ENCODE peak calls at places on chromosomes 13 and 19, in five cellular contexts. L is epithelial cell of proximal tubule, A is Calu3, B is osteocyte, R is retinal pigment epithelial cell. P is an unnamed sample.

GRCh38 chr13:50809133-50810090 is 34.1 kb downstream of the DLEU7 start:
- DNase-seq in L (no peak), A (no peak), B (no peak), R (no peak), P (no peak)

GRCh38 chr13:50450279-50450678 is 393.2 kb downstream of the DLEU7 start:
- DNase-seq in R (no peak), L (peak; percentile 88), B (no peak), A (no peak), P (no peak)

GRCh38 chr13:89380101-89380500 is 1708.9 kb downstream of the SLITRK5 start:
- DNase-seq in R (peak; percentile 13), L (peak; percentile 79), B (no peak), A (peak; percentile 45), P (no peak)

GRCh38 chr19:38003427-38004099 is 96.6 kb downstream of the SIPA1L3 start:
- DNase-seq in A (peak; percentile 50), L (peak; percentile 90), R (no peak), B (peak; percentile 89), P (no peak)

GRCh38 chr13:43110036-43110435 is 86.7 kb downstream of the DNAJC15 start:
- DNase-seq in R (no peak), A (no peak), B (no peak), L (no peak), P (no peak)

GRCh38 chr19:54162241-54162805 is 2.8 kb upstream of the LENG1 start:
- DNase-seq in B (no peak), R (no peak), A (no peak), L (no peak), P (no peak)

GRCh38 chr13:23621316-23621645 is 51.1 kb downstream of the TNFRSF19 start:
- DNase-seq in B (no peak), L (peak; percentile 97), A (peak; percentile 35), R (peak; percentile 84), P (no peak)

GRCh38 chr13:100454876-100455275 is 133.7 kb downstream of the GGACT start:
- DNase-seq in L (no peak), A (peak; percentile 3), B (no peak), R (no peak), P (no peak)

GRCh38 chr13:20090349-20090748 is 70.5 kb downstream of the GJA3 start:
- DNase-seq in R (no peak), B (no peak), A (no peak), L (no peak), P (no peak)

GRCh38 chr19:1009043-1009975 is 9.1 kb downstream of the GRIN3B start:
- DNase-seq in B (no peak), R (no peak), L (no peak), A (no peak), P (no peak)

GRCh38 chr13:75581874-75582640 is 32.5 kb downstream of the UCHL3 start:
- DNase-seq in L (no peak), B (no peak), A (no peak), R (peak; percentile 39), P (no peak)

GRCh38 chr13:107743983-107744382 is 471.4 kb downstream of the LIG4 start:
- DNase-seq in L (no peak), R (peak; percentile 74), A (no peak), B (no peak), P (no peak)

GRCh38 chr13:110756268-110756667 is 42.8 kb downstream of the ING1 start:
- DNase-seq in R (peak; percentile 95), B (no peak), A (no peak), L (no peak), P (no peak)

GRCh38 chr13:48579167-48579918 is 46.5 kb upstream of the RCBTB2 start:
- DNase-seq in B (no peak), L (no peak), R (no peak), A (no peak), P (no peak)

GRCh38 chr19:30284885-30285284 is 87.3 kb upstream of the ZNF536 start:
- DNase-seq in A (no peak), L (no peak), B (no peak), R (no peak), P (no peak)

GRCh38 chr13:30409911-30410704 is 12.2 kb upstream of the UBE2L5 start:
- DNase-seq in R (peak; percentile 38), B (no peak), A (no peak), L (no peak), P (no peak)

GRCh38 chr19:30158067-30158892 is 213.9 kb upstream of the ZNF536 start:
- DNase-seq in B (no peak), L (no peak), A (no peak), R (no peak), P (no peak)

DNA sequence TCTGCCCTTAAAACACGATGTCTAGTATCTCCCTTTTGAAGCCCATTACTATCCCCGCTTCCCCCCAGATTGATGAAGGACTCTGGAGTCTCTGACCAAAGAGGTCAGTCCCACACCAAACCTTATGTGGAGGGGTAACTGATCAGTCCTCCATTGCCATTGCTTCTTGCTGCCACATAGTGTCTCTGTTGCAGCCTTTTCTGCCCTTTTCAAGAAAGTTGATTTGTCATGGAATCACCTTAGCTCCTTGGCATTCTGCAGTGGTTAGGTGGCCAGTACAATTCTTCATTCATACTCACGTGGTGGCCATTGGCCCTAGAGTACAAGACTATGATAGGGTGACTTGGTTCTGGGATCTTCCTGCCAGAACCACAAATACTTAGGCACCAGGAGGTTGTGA is 8.4 kb upstream of the HTR2A start:
- DNase-seq in A (no peak), R (no peak), B (no peak), L (no peak), P (no peak)
- TF ChIP-seq CTCF in A (no peak), R (no peak), B (no peak), L (peak; percentile 50), P (no peak)

GRCh38 chr13:32040689-32041088 is 9.1 kb downstream of the FRY start:
- DNase-seq in R (no peak), L (no peak), B (no peak), A (no peak), P (no peak)
- TF ChIP-seq CTCF in R (no peak), L (no peak), B (no peak), A (no peak), P (no peak)

GRCh38 chr19:6100284-6100915 is 9.9 kb downstream of the RFX2 start:
- DNase-seq in B (no peak), L (no peak), A (no peak), R (no peak), P (no peak)
- TF ChIP-seq CTCF in B (no peak), L (no peak), A (no peak), R (no peak), P (no peak)

GRCh38 chr19:6271721-6272410 is 7.9 kb downstream of the MLLT1 start:
- DNase-seq in R (no peak), L (no peak), A (no peak), B (no peak), P (no peak)
- TF ChIP-seq CTCF in R (peak; percentile 17), L (no peak), A (no peak), B (no peak), P (no peak)

GRCh38 chr19:15551183-15552004 is 43.1 kb downstream of the CYP4F22 start:
- DNase-seq in B (no peak), R (no peak), L (no peak), A (peak; percentile 64), P (no peak)
- TF ChIP-seq CTCF in B (no peak), R (no peak), L (no peak), A (no peak), P (no peak)

DNA sequence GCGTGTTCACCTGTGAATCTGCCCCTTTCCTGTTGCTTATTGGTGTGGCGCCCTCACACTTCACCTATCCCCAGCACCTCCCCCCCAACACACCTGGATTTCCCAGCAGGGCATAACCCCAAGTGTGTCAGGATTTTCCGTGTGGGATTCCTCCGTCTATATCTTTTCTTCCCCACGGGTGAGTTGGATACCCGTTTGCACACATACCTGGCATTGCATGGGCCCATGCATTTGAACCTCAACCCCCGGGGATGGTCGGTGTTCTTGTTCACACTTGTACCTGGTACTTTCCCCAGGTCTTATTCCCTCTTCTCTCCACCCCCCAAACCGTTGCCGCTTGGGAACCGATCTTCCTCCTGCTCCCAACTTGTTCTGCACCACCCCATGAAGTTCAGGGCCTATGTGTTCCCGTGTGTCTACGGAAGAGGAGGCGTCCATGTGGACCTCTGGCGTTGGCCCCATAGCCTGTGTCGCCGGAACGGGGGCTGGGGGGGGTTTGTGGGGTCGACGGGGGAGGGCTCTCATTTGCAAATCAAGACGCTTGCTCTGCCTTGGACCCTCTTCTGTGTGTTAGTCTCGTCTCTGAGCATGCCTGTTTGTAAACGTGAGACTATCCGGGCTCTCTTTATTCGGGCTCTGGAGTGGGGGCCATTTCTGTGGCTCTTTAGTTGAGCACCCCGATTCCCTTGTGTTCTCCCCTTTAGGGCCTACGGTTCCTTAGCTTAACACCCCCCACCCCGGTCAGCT is 1.7 kb downstream of the PRR12 start:
- DNase-seq in A (no peak), R (no peak), B (no peak), L (no peak), P (no peak)
- TF ChIP-seq CTCF in A (no peak), R (no peak), B (no peak), L (no peak), P (no peak)

GRCh38 chr13:114244637-114245036 is 9.9 kb downstream of the CDC16 start:
- DNase-seq in B (no peak), L (no peak), R (no peak), A (no peak), P (no peak)

GRCh38 chr13:114248011-114248410 is 13.3 kb downstream of the CDC16 start:
- DNase-seq in R (no peak), A (no peak), L (peak; percentile 20), B (no peak), P (no peak)

DNA sequence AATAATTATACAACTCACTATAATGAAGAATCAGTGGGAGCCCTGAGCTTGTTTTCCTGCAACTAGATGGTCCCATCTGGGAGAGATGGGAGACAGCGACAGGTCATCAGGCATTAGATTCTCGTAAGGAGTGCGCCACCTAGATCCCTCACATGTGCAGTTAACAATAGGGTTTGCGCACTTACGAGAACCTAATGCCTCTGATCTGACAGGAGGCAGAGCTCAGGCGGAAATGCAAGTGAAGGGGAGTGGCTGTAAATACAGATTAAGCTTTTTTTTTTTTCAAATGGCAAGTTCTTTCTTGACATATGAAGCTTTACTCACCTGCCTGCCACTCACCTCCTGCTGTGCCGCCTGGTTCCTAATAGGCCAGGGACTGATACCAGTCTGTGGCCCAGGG is 14.4 kb downstream of the CDC16 start:
- DNase-seq in A (no peak), L (no peak), B (no peak), R (no peak), P (no peak)
- TF ChIP-seq CTCF in A (no peak), L (no peak), B (no peak), R (no peak), P (no peak)

GRCh38 chr19:7933411-7933810 is 7.5 kb upstream of the CTXN1 start:
- DNase-seq in A (no peak), B (no peak), L (no peak), R (no peak), P (no peak)
- TF ChIP-seq CTCF in A (no peak), B (peak; percentile 39), L (peak; percentile 46), R (peak; percentile 45), P (peak; percentile 52)

GRCh38 chr19:3064011-3064330 is 1.7 kb upstream of the TLE5 start:
- DNase-seq in A (no peak), B (no peak), L (no peak), R (no peak), P (no peak)

GRCh38 chr19:3060852-3061182 is 1.5 kb downstream of the TLE5 start:
- DNase-seq in B (no peak), L (no peak), A (no peak), R (no peak), P (no peak)

GRCh38 chr19:3059653-3060052 is 2.6 kb downstream of the TLE5 start:
- DNase-seq in B (no peak), A (no peak), L (no peak), R (no peak), P (no peak)

GRCh38 chr19:3062165-3063105 is at the start of gene TLE5:
- DNase-seq in B (no peak), A (peak; percentile 51), L (no peak), R (no peak), P (no peak)

GRCh38 chr19:3061214-3062161 is 807 bp downstream of the TLE5 start:
- DNase-seq in R (no peak), B (no peak), L (no peak), A (peak; percentile 20), P (no peak)
- TF ChIP-seq CTCF in R (peak; percentile 31), B (peak; percentile 43), L (no peak), A (no peak), P (no peak)